ENCODE peak calls at places on chromosomes 5 and 9, in four cellular contexts. W is K562, I is HCT116, Y is H1. A is an unnamed sample.

GRCh38 chr5:90877049-90877448 is 318.5 kb downstream of the ADGRV1 start:
- DNase-seq in W (no peak), I (no peak), Y (no peak), A (no peak)

GRCh38 chr5:134136221-134136631 is 21.7 kb downstream of the TCF7 start:
- DNase-seq in W (no peak), I (no peak), Y (no peak), A (no peak)

GRCh38 chr5:51386916-51387853 is 3.9 kb downstream of the ISL1 start:
- DNase-seq in W (no peak), I (no peak), Y (peak), A (no peak)

GRCh38 chr9:78130853-78131252 is 99.2 kb upstream of the GNAQ start:
- DNase-seq in W (no peak), I (no peak), Y (no peak), A (no peak)

GRCh38 chr9:133112361-133113026 is 8.5 kb downstream of the RALGDS start:
- DNase-seq in W (no peak), I (no peak), Y (no peak), A (no peak)

GRCh38 chr5:40781843-40782409 is 16.2 kb downstream of the PRKAA1 start:
- DNase-seq in W (no peak), I (no peak), Y (no peak), A (no peak)

GRCh38 chr9:98117984-98118639 is 910 bp downstream of the TRIM14 start:
- DNase-seq in W (peak), I (peak), Y (no peak), A (peak)

GRCh38 chr5:180692426-180692825 is 43.0 kb upstream of the FLT4 start:
- DNase-seq in W (no peak), I (no peak), Y (no peak), A (no peak)

GRCh38 chr9:114968710-114969109 is 38.3 kb upstream of the TNFSF8 start:
- DNase-seq in W (no peak), I (no peak), Y (no peak), A (no peak)

GRCh38 chr5:1005362-1005851 is 3.2 kb upstream of the NKD2 start:
- DNase-seq in W (no peak), I (no peak), Y (peak), A (no peak)

GRCh38 chr5:112669328-112669963 is 68.2 kb upstream of the APC start:
- DNase-seq in W (no peak), I (no peak), Y (no peak), A (no peak)

GRCh38 chr9:99000480-99001395 is 57.0 kb downstream of the COL15A1 start:
- DNase-seq in W (peak), I (peak), Y (no peak), A (peak)

GRCh38 chr9:131732636-131733340 is 7.1 kb downstream of the RAPGEF1 start:
- DNase-seq in W (no peak), I (no peak), Y (no peak), A (no peak)

GRCh38 chr5:123414975-123415374 is 8.2 kb downstream of the CEP120 start:
- DNase-seq in W (no peak), I (no peak), Y (no peak), A (no peak)

GRCh38 chr5:39712316-39713223 is 287.8 kb upstream of the DAB2 start:
- DNase-seq in W (no peak), I (no peak), Y (no peak), A (no peak)

GRCh38 chr9:131334568-131335105 is 45.1 kb downstream of the PLPP7 start:
- DNase-seq in W (peak), I (no peak), Y (no peak), A (no peak)

GRCh38 chr5:170626507-170627150 is 122.8 kb downstream of the KCNIP1 start:
- DNase-seq in W (no peak), I (no peak), Y (no peak), A (no peak)

GRCh38 chr9:113957778-113958430 is 81.8 kb downstream of the ZNF618 start:
- DNase-seq in W (no peak), I (no peak), Y (no peak), A (no peak)

GRCh38 chr5:22514231-22514630 is 338.9 kb downstream of the CDH12 start:
- DNase-seq in W (no peak), I (no peak), Y (no peak), A (no peak)

GRCh38 chr9:8855046-8855445 is 1055.5 kb upstream of the DMAC1 start:
- DNase-seq in W (no peak), I (no peak), Y (no peak), A (no peak)

GRCh38 chr9:91777437-91777836 is 172.6 kb downstream of the ROR2 start:
- DNase-seq in W (no peak), I (no peak), Y (no peak), A (no peak)

DNA sequence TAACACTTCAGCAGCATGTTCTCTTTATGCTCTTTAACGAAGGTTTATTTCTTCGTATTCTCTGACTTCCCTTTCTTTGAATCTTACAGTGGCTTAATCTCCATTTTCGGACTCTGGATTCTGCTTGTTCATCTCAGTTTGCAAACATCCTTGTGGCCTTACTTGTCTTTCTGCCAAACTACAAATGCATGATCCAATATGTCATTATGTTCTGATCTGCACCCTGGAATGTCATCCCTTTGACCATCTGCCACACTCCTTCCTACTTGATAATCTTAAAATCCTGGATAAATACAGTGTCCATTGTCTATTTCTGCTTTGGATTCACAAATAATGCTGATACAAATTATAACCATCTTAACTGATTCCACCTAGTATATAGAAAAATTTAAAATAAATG is 499.2 kb downstream of the CDH18 start:
- DNase-seq in W (no peak), I (no peak), Y (no peak), A (no peak)
- TF ChIP-seq FOSL1 in W (no peak), I (no peak), Y (no peak), A (no peak)

GRCh38 chr9:69762527-69762926 is 2.7 kb upstream of the PTAR1 start:
- DNase-seq in W (no peak), I (no peak), Y (no peak), A (no peak)

GRCh38 chr9:69771775-69772418 is 12.1 kb upstream of the PTAR1 start:
- DNase-seq in W (no peak), I (no peak), Y (no peak), A (no peak)

GRCh38 chr9:69773258-69773657 is 13.4 kb upstream of the PTAR1 start:
- DNase-seq in W (no peak), I (no peak), Y (no peak), A (no peak)

GRCh38 chr9:69768716-69769115 is 8.9 kb upstream of the PTAR1 start:
- DNase-seq in W (no peak), I (no peak), Y (no peak), A (no peak)

DNA sequence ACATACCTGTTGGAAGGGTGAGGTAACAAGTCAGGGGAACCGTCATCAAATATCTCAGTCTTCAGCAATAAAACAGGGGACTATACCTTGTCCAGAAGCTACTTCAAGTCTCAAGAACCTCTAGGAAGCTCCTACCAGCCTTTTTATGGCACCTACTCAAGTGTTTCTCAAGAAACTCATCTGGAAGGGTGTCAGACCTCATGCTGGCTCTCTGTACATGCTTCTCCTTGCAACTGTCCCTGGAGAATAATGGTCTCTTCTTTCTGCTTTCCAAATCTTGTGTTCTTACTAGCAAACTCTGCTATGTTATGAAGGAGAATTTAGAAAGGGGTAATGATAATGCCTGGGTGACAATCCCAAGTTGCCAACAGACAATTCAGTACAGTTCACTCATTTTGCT is 8.3 kb upstream of the PTAR1 start:
- DNase-seq in W (no peak), I (no peak), Y (no peak), A (no peak)
- TF ChIP-seq FOSL1 in W (no peak), I (no peak), Y (no peak), A (no peak)

DNA sequence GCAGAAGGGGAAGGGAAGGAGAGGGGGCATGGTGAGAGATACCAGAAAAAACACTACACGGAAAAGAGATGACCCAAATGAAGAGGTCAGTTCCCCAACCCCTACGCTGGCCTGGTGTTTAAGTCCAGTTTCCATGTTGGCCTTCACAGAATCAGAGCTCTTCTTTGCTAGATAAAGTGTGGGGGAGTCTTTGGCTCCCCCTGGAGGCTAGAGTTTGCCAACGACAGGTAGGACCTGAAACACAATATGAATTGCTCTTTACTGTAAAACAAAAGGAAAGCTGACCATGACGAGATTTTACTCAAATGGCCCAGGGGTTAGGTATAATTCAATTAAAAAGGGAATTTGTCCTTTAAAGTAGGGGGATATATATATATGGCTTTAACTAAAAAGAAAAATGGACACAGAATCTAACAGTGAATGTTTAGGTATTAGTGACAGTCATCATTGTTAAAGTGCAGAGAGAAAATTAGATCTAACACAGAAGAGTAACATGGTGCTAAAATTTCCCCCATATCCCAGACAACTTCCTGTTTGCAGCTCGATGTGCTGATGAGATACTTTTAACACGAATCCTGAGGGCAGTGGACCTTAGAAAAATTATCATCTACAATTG is 92.0 kb downstream of the SV2C start:
- DNase-seq in W (peak), I (peak), Y (peak), A (peak)
- TF ChIP-seq FOSL1 in W (no peak), I (no peak), Y (no peak), A (no peak)

GRCh38 chr9:123687246-123687721 is 242.6 kb downstream of the DENND1A start:
- DNase-seq in W (no peak), I (no peak), Y (no peak), A (peak)

GRCh38 chr9:123686849-123687233 is 243.1 kb downstream of the DENND1A start:
- DNase-seq in W (no peak), I (no peak), Y (no peak), A (no peak)

GRCh38 chr9:123691904-123692303 is 238.0 kb downstream of the DENND1A start:
- DNase-seq in W (no peak), I (no peak), Y (no peak), A (no peak)

GRCh38 chr9:123686131-123686848 is 243.6 kb downstream of the DENND1A start:
- DNase-seq in W (no peak), I (no peak), Y (no peak), A (no peak)

DNA sequence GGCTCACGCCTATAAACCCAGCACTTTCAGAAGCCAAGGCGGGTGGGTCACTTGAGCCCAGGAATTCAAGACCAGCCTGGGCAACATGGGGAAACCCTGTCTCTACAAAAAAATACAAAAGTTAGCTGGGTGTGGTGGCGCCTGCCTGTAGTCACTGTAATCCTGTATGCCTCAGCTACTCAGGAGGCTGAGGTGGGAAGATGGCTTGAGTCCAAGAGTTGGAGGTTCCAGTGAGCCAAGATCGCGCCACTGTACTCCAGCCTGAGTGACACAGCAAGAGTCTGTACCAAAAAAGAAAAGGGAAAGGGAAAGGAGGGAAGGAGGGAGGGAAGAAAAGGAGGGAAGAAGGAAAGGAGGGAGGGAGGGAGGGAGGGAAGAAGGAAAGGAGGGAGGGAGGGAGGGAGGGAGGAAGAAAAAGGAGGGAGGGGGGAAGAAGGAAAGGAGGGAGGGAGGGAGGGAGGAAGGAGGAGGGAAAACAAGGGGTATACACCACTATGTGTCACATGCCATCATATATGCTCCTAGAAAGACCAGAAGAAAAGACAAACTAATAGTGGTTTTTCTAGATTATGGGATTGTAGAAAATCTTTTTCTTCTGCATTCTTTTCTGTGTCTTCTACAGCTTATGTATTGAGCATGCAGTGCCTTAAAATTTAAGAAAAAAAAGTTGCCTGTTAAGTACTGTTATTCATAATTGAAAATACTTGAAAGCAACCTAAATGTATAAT is 240.1 kb downstream of the DENND1A start:
- DNase-seq in W (no peak), I (no peak), Y (no peak), A (no peak)
- TF ChIP-seq FOSL1 in W (no peak), I (no peak), Y (no peak), A (no peak)

GRCh38 chr9:136867480-136867879 is 1.4 kb upstream of the EDF1 start:
- DNase-seq in W (no peak), I (no peak), Y (no peak), A (no peak)

GRCh38 chr9:136863623-136864273 is 2.4 kb downstream of the EDF1 start:
- DNase-seq in W (no peak), I (no peak), Y (no peak), A (no peak)

GRCh38 chr9:136864996-136865767 is 926 bp downstream of the EDF1 start:
- DNase-seq in W (no peak), I (no peak), Y (no peak), A (no peak)

GRCh38 chr9:136867917-136868316 is 1.8 kb upstream of the EDF1 start:
- DNase-seq in W (no peak), I (no peak), Y (no peak), A (no peak)

GRCh38 chr9:136865768-136866103 is 372 bp downstream of the EDF1 start:
- DNase-seq in W (peak), I (no peak), Y (no peak), A (no peak)
- TF ChIP-seq FOSL1 in W (no peak), I (no peak), Y (no peak), A (no peak)

A was measured in HepG2.